ENCODE peak calls at places on chromosomes 7 and 10, in four cellular contexts. G is transverse colon, V is suprapubic skin, C is IMR-90. D is an unnamed sample.
A peak's percentile ranks its signal among the peaks of the same experiment; 100 is the strongest.

GRCh38 chr7:122369756-122370155 is 65.2 kb upstream of the FEZF1 start:
- DNase-seq in G (no peak), V (no peak), C (no peak), D (no peak)

GRCh38 chr10:124354411-124355382 is 64.0 kb downstream of the OAT start:
- DNase-seq in G (peak; percentile 33), V (no peak), C (peak; percentile 38), D (peak; percentile 16)

GRCh38 chr10:128130051-128130450 is 3.8 kb upstream of the MKI67 start:
- DNase-seq in V (no peak), G (no peak), C (peak; percentile 51), D (no peak)

GRCh38 chr10:29243750-29244149 is 45.1 kb upstream of the LYZL1 start:
- DNase-seq in C (no peak), G (no peak), V (no peak), D (no peak)

GRCh38 chr10:98673156-98673765 is 226.5 kb upstream of the HPS1 start:
- DNase-seq in G (no peak), V (no peak), C (no peak), D (no peak)

GRCh38 chr7:44275829-44276570 is 49.4 kb downstream of the CAMK2B start:
- DNase-seq in C (no peak), G (no peak), V (peak; percentile 49), D (peak; percentile 9)

GRCh38 chr10:17387861-17388503 is 66.4 kb downstream of the ST8SIA6 start:
- DNase-seq in V (no peak), C (no peak), G (no peak), D (no peak)

GRCh38 chr7:5557920-5558401 is 134.3 kb upstream of the TNRC18 start:
- DNase-seq in G (peak; percentile 67), V (peak; percentile 78), C (peak; percentile 11), D (peak; percentile 99)

GRCh38 chr7:29485376-29486190 is 78.1 kb upstream of the PRR15 start:
- DNase-seq in G (no peak), C (no peak), V (no peak), D (no peak)

GRCh38 chr10:1894912-1895311 is 157.6 kb upstream of the ADARB2 start:
- DNase-seq in V (no peak), G (no peak), C (no peak), D (no peak)

GRCh38 chr10:11636761-11637166 is 25.3 kb upstream of the USP6NL start:
- DNase-seq in C (no peak), G (no peak), V (no peak), D (no peak)

GRCh38 chr10:121792198-121792597 is 135.6 kb downstream of the ATE1 start:
- DNase-seq in G (no peak), C (peak; percentile 50), V (no peak), D (no peak)

GRCh38 chr7:128168667-128169210 is 72.3 kb upstream of the LEP start:
- DNase-seq in V (no peak), C (no peak), G (peak; percentile 15), D (no peak)

GRCh38 chr10:98172073-98172472 is 37.6 kb downstream of the R3HCC1L start:
- DNase-seq in G (no peak), V (no peak), C (no peak), D (no peak)

GRCh38 chr7:3300221-3300650 is 816 bp upstream of the SDK1 start:
- DNase-seq in V (peak; percentile 77), C (peak; percentile 15), G (no peak), D (no peak)

GRCh38 chr10:43106256-43107091 is 29.6 kb downstream of the RET start:
- DNase-seq in V (no peak), G (no peak), C (no peak), D (no peak)

GRCh38 chr10:50431791-50432190 is 180.5 kb upstream of the ASAH2 start:
- DNase-seq in C (no peak), V (no peak), G (no peak), D (no peak)

GRCh38 chr10:120505056-120505455 is 48.0 kb downstream of the PLPP4 start:
- DNase-seq in V (no peak), G (no peak), C (no peak), D (no peak)

GRCh38 chr7:99386584-99387238 is 12.2 kb downstream of the ARPC1B start:
- DNase-seq in C (peak; percentile 37), V (no peak), G (no peak), D (no peak)

GRCh38 chr10:126927799-126928198 is 22.6 kb downstream of the DOCK1 start:
- DNase-seq in G (no peak), C (no peak), V (no peak), D (no peak)

GRCh38 chr7:155782466-155782865 is 29.8 kb downstream of the SHH start:
- DNase-seq in G (no peak), V (peak; percentile 30), C (no peak), D (no peak)

GRCh38 chr7:1666779-1667565 is 3.1 kb upstream of the ELFN1 start:
- DNase-seq in C (no peak), G (no peak), V (peak; percentile 58), D (no peak)

GRCh38 chr7:143960813-143961610 is 6.4 kb downstream of the OR2F1 start:
- DNase-seq in V (no peak), C (no peak), G (peak; percentile 26), D (no peak)

GRCh38 chr7:8178353-8178752 is 83.6 kb downstream of the ICA1 start:
- DNase-seq in C (no peak), V (no peak), G (no peak), D (no peak)

GRCh38 chr10:93437946-93438795 is 44.0 kb downstream of the MYOF start:
- DNase-seq in G (no peak), C (peak; percentile 73), V (no peak), D (no peak)

GRCh38 chr7:32158076-32158475 is 87.9 kb upstream of the PDE1C start:
- DNase-seq in C (no peak), G (no peak), V (no peak), D (no peak)

GRCh38 chr7:156027821-156028220 is 215.6 kb upstream of the SHH start:
- DNase-seq in G (no peak), V (no peak), C (no peak), D (no peak)

GRCh38 chr10:91185239-91185875 is 35.1 kb upstream of the PCGF5 start:
- DNase-seq in V (no peak), G (no peak), C (peak; percentile 81), D (peak; percentile 48)

GRCh38 chr10:50431118-50431517 is 179.8 kb upstream of the ASAH2 start:
- DNase-seq in V (no peak), G (no peak), C (peak; percentile 71), D (no peak)

GRCh38 chr7:191105-192034 is 1.0 kb upstream of the FAM20C start:
- DNase-seq in C (peak; percentile 92), V (no peak), G (no peak), D (peak; percentile 44)

GRCh38 chr10:125611756-125612155 is 71.2 kb downstream of the TEX36 start:
- DNase-seq in V (no peak), C (no peak), G (no peak), D (no peak)

GRCh38 chr7:106866298-106867281 is 1.5 kb downstream of the PIK3CG start:
- DNase-seq in C (no peak), V (no peak), G (no peak), D (no peak)

GRCh38 chr10:99858849-99859248 is 76.4 kb downstream of the ABCC2 start:
- DNase-seq in C (no peak), V (no peak), G (no peak), D (no peak)

GRCh38 chr10:99854860-99855259 is 72.4 kb downstream of the ABCC2 start:
- DNase-seq in V (no peak), C (peak; percentile 83), G (no peak), D (no peak)

GRCh38 chr10:99860466-99860865 is 78.0 kb downstream of the ABCC2 start:
- DNase-seq in V (no peak), G (no peak), C (no peak), D (no peak)

GRCh38 chr10:99855479-99856071 is 73.1 kb downstream of the ABCC2 start:
- DNase-seq in C (no peak), G (no peak), V (no peak), D (no peak)

GRCh38 chr10:99859585-99859984 is 77.1 kb downstream of the ABCC2 start:
- DNase-seq in V (no peak), C (no peak), G (no peak), D (no peak)
- TF ChIP-seq CTCF in V (no peak), C (peak; percentile 25), G (no peak), D (no peak)

GRCh38 chr10:78455873-78456272 is 422.2 kb downstream of the RPS24 start:
- DNase-seq in C (no peak), G (no peak), V (peak; percentile 15), D (no peak)

GRCh38 chr10:78459639-78460037 is 426.0 kb downstream of the RPS24 start:
- DNase-seq in C (no peak), G (no peak), V (no peak), D (no peak)

GRCh38 chr10:78458983-78459638 is 425.4 kb downstream of the RPS24 start:
- DNase-seq in V (peak; percentile 16), C (peak; percentile 90), G (no peak), D (no peak)

GRCh38 chr10:78456649-78457400 is 423.2 kb downstream of the RPS24 start:
- DNase-seq in G (no peak), V (peak; percentile 44), C (no peak), D (no peak)

GRCh38 chr10:78457804-78458483 is 424.3 kb downstream of the RPS24 start:
- DNase-seq in C (peak; percentile 90), V (peak; percentile 25), G (no peak), D (no peak)
- TF ChIP-seq POLR2A in C (no peak), V (no peak), G (no peak), D (no peak)

GRCh38 chr7:68444042-68444441 is 1154.2 kb upstream of the AUTS2 start:
- DNase-seq in C (no peak), V (no peak), G (no peak), D (no peak)
- TF ChIP-seq CTCF in C (no peak), V (no peak), G (no peak), D (no peak)

GRCh38 chr10:110225756-110226554 is 18.6 kb downstream of the MXI1 start:
- DNase-seq in G (peak; percentile 93), C (peak; percentile 93), V (peak; percentile 94), D (peak; percentile 87)

GRCh38 chr10:110228066-110228465 is 20.7 kb downstream of the MXI1 start:
- DNase-seq in V (no peak), C (no peak), G (no peak), D (no peak)

GRCh38 chr10:110225441-110225755 is 18.0 kb downstream of the MXI1 start:
- DNase-seq in V (no peak), G (no peak), C (no peak), D (no peak)

GRCh38 chr10:110226555-110226925 is 19.1 kb downstream of the MXI1 start:
- DNase-seq in G (peak; percentile 94), C (peak; percentile 92), V (peak; percentile 96), D (peak; percentile 87)

GRCh38 chr10:110226926-110227641 is 19.7 kb downstream of the MXI1 start:
- DNase-seq in C (peak; percentile 19), G (peak; percentile 75), V (peak; percentile 89), D (peak; percentile 73)
- TF ChIP-seq POLR2A in C (no peak), G (no peak), V (no peak), D (peak; percentile 16)

GRCh38 chr10:51877636-51878035 is 178.2 kb upstream of the CSTF2T start:
- DNase-seq in V (no peak), G (no peak), C (no peak), D (no peak)
- TF ChIP-seq CTCF in V (no peak), G (no peak), C (no peak), D (no peak)

DNA sequence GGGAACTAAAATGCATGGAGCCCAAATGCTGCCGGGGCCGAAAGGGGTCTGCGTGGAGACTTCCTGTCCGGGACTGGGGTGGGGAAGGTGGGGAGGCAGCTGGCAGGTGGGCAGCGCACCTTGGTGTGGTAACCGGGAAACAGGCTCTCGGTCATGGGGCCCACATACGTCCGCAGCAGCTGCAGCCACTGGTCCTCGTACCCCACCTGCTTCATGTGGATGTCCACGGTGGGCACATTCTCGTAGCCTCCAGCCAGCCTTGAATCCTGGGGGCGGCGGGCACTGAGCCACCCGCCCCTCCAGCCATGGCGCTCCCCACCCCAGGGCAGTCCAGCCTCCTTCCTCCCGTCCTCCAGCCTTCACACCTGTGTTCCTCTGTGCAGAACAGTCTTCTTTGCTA is 6.6 kb upstream of the MOGAT3 start:
- DNase-seq in C (no peak), G (no peak), V (no peak), D (no peak)
- TF ChIP-seq POLR2A in C (no peak), G (no peak), V (no peak), D (no peak)